ENCODE peak calls at places on chromosomes 7 and 10, in five cellular contexts. K is EL, F is stromal cell of bone marrow, V is GM18507, B is SK-MEL-5. W is an unnamed sample.

GRCh38 chr7:141461924-141462323 is 89.3 kb upstream of the AGK start:
- DNase-seq in K (no peak), F (no peak), V (no peak), B (no peak), W (no peak)

GRCh38 chr7:48089415-48089975 is 430 bp downstream of the UPP1 start:
- DNase-seq in K (no peak), F (no peak), V (no peak), B (no peak), W (no peak)

GRCh38 chr7:12458520-12459131 is 55.0 kb upstream of the VWDE start:
- DNase-seq in K (peak), F (peak), V (no peak), B (peak), W (no peak)

GRCh38 chr10:114623661-114624294 is 34.3 kb downstream of the ABLIM1 start:
- DNase-seq in K (peak), F (peak), V (no peak), B (peak), W (peak)

GRCh38 chr10:101085846-101086245 is 24.1 kb downstream of the KAZALD1 start:
- DNase-seq in K (no peak), F (no peak), V (no peak), B (peak), W (no peak)

GRCh38 chr7:86898171-86898570 is 161.3 kb downstream of the ELAPOR2 start:
- DNase-seq in K (no peak), F (no peak), V (no peak), B (no peak), W (no peak)

GRCh38 chr7:22726345-22726848 is 603 bp upstream of the IL6 start:
- DNase-seq in K (peak), F (peak), V (peak), B (peak), W (no peak)

GRCh38 chr7:158097511-158098124 is 490.0 kb downstream of the PTPRN2 start:
- DNase-seq in K (no peak), F (no peak), V (no peak), B (no peak), W (no peak)

GRCh38 chr7:15228891-15229290 is 326.3 kb upstream of the DGKB start:
- DNase-seq in K (no peak), F (no peak), V (no peak), B (no peak), W (no peak)

GRCh38 chr7:39898867-39899266 is 51.2 kb upstream of the CDK13 start:
- DNase-seq in K (no peak), F (no peak), V (no peak), B (no peak), W (no peak)

GRCh38 chr10:62482581-62482980 is 108.4 kb downstream of the ZNF365 start:
- DNase-seq in K (no peak), F (no peak), V (no peak), B (no peak), W (no peak)

GRCh38 chr7:119963654-119964053 is 309.3 kb upstream of the KCND2 start:
- DNase-seq in K (no peak), F (no peak), V (no peak), B (no peak), W (no peak)

GRCh38 chr10:97875391-97875790 is 25.7 kb downstream of the GOLGA7B start:
- DNase-seq in K (no peak), F (no peak), V (no peak), B (no peak), W (no peak)

GRCh38 chr10:133195611-133196010 is 34.4 kb upstream of the UTF1 start:
- DNase-seq in K (no peak), F (no peak), V (no peak), B (no peak), W (no peak)

W was measured in skeletal muscle cell.